ENCODE peak calls at places on chromosomes 16 and 17, in four cellular contexts. One of them, this sample, is unnamed. For H3K4me1, the result is how much of the 10 kb centered on the place peaks cover.

GRCh38 chr17:18951941-18952842 is at the start of gene SLC5A10:
- DNase-seq in thoracic aorta: no peak
- DNase-seq in tibial artery: no peak
- DNase-seq in lower lobe of right lung: no peak
- DNase-seq in this sample: no peak

GRCh38 chr16:47392114-47392513 is 68.7 kb downstream of the ITFG1 start:
- DNase-seq in lower lobe of right lung: no peak
- DNase-seq in thoracic aorta: no peak
- DNase-seq in tibial artery: no peak
- DNase-seq in this sample: no peak

GRCh38 chr16:79597775-79598174 is 2.8 kb downstream of the MAF start:
- DNase-seq in lower lobe of right lung: no peak
- DNase-seq in tibial artery: no peak
- DNase-seq in thoracic aorta: no peak
- DNase-seq in this sample: no peak

GRCh38 chr17:76506408-76507328 is 5.4 kb upstream of the RHBDF2 start:
- DNase-seq in lower lobe of right lung: peak
- DNase-seq in thoracic aorta: peak
- DNase-seq in tibial artery: peak
- DNase-seq in this sample: peak

GRCh38 chr17:72107100-72107499 is 13.7 kb upstream of the SOX9 start:
- DNase-seq in thoracic aorta: no peak
- DNase-seq in lower lobe of right lung: no peak
- DNase-seq in tibial artery: no peak
- DNase-seq in this sample: no peak

GRCh38 chr16:50668368-50669008 is 12.6 kb downstream of the SNX20 start:
- DNase-seq in lower lobe of right lung: peak
- DNase-seq in tibial artery: no peak
- DNase-seq in thoracic aorta: no peak
- DNase-seq in this sample: no peak

GRCh38 chr16:16172991-16173390 is 50.3 kb downstream of the ABCC6 start:
- DNase-seq in thoracic aorta: no peak
- DNase-seq in lower lobe of right lung: no peak
- DNase-seq in tibial artery: no peak
- DNase-seq in this sample: no peak

GRCh38 chr17:77400445-77400870 is 259.7 kb downstream of the SEC14L1 start:
- DNase-seq in tibial artery: peak
- DNase-seq in lower lobe of right lung: peak
- DNase-seq in thoracic aorta: no peak
- DNase-seq in this sample: no peak

GRCh38 chr16:49489686-49490320 is 116.2 kb downstream of the C16orf78 start:
- DNase-seq in lower lobe of right lung: peak
- DNase-seq in tibial artery: peak
- DNase-seq in thoracic aorta: no peak
- DNase-seq in this sample: no peak

GRCh38 chr16:55499951-55500350 is 8.9 kb upstream of the LPCAT2 start:
- DNase-seq in thoracic aorta: no peak
- DNase-seq in tibial artery: no peak
- DNase-seq in lower lobe of right lung: no peak
- DNase-seq in this sample: no peak

GRCh38 chr16:22945361-22945760 is 131.4 kb downstream of the HS3ST2 start:
- DNase-seq in lower lobe of right lung: no peak
- DNase-seq in tibial artery: no peak
- DNase-seq in thoracic aorta: no peak
- DNase-seq in this sample: no peak

GRCh38 chr17:7478276-7479138 is 924 bp downstream of the ZBTB4 start:
- DNase-seq in lower lobe of right lung: peak
- DNase-seq in thoracic aorta: no peak
- DNase-seq in tibial artery: peak
- DNase-seq in this sample: peak

GRCh38 chr16:234468-235305 is at the start of gene FAM234A:
- DNase-seq in lower lobe of right lung: peak
- DNase-seq in tibial artery: peak
- DNase-seq in thoracic aorta: peak
- DNase-seq in this sample: peak

GRCh38 chr16:77759821-77760220 is 28.5 kb upstream of the VAT1L start:
- DNase-seq in lower lobe of right lung: no peak
- DNase-seq in tibial artery: no peak
- DNase-seq in thoracic aorta: no peak
- DNase-seq in this sample: no peak

GRCh38 chr16:66569131-66569530 is 2.9 kb downstream of the CMTM1 start:
- DNase-seq in lower lobe of right lung: no peak
- DNase-seq in thoracic aorta: no peak
- DNase-seq in tibial artery: no peak
- DNase-seq in this sample: no peak

GRCh38 chr17:51389875-51390274 is 129.5 kb downstream of the UTP18 start:
- DNase-seq in thoracic aorta: no peak
- DNase-seq in tibial artery: no peak
- DNase-seq in lower lobe of right lung: no peak
- DNase-seq in this sample: no peak

GRCh38 chr16:27067138-27067537 is 411 bp downstream of the C16orf82 start:
- DNase-seq in thoracic aorta: no peak
- DNase-seq in lower lobe of right lung: no peak
- DNase-seq in tibial artery: no peak
- DNase-seq in this sample: no peak

GRCh38 chr17:58088624-58089023 is 5.4 kb downstream of the DYNLL2 start:
- DNase-seq in lower lobe of right lung: no peak
- DNase-seq in tibial artery: no peak
- DNase-seq in thoracic aorta: no peak
- DNase-seq in this sample: no peak

GRCh38 chr16:52649870-52650269 is 102.9 kb upstream of the TOX3 start:
- DNase-seq in thoracic aorta: no peak
- DNase-seq in tibial artery: no peak
- DNase-seq in lower lobe of right lung: no peak
- DNase-seq in this sample: no peak

GRCh38 chr17:58335061-58335731 is 6.6 kb upstream of the TSPOAP1 start:
- DNase-seq in lower lobe of right lung: peak
- DNase-seq in thoracic aorta: no peak
- DNase-seq in tibial artery: no peak
- DNase-seq in this sample: no peak

GRCh38 chr16:55824473-55824872 is 8.4 kb downstream of the CES1 start:
- DNase-seq in thoracic aorta: no peak
- DNase-seq in tibial artery: no peak
- DNase-seq in lower lobe of right lung: no peak
- DNase-seq in this sample: no peak

GRCh38 chr16:10009691-10010090 is 172.5 kb downstream of the GRIN2A start:
- DNase-seq in lower lobe of right lung: no peak
- DNase-seq in thoracic aorta: no peak
- DNase-seq in tibial artery: no peak
- DNase-seq in this sample: no peak

DNA sequence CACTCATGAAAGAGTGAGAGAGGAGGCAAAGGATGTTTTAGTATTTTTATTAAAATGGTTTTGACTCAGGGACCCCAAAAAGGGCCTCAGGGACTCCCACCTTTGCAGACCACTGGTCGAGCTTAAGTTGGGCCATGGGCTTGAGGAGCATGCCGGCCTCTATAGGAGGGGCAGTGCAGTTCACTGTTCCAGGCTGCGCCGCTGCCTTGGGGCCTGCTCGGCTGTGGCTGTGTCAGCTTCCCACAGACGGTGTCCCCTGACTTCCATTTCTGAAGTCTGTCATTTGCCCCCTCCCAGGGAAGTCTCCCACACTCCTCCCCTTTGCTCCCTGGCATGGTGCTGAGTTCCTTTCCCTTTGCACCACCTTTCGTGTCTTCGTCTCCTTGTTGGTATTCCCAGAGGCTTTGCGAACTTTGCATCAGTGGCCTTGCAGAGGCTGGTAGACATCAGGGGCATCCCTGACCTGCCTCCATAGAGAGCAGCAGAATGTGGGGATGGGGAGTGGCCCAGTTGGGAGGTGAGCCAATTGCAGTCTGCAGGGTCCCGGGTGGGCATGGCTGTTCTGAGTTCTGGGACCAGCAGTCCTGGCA is 17.1 kb downstream of the MPRIP start:
- DNase-seq in lower lobe of right lung: no peak
- DNase-seq in tibial artery: peak
- DNase-seq in thoracic aorta: no peak
- DNase-seq in this sample: no peak
- H3K4me1 ChIP-seq in lower lobe of right lung: half or more
- H3K4me1 ChIP-seq in tibial artery: under half
- H3K4me1 ChIP-seq in thoracic aorta: half or more
- H3K4me1 ChIP-seq in this sample: under half

GRCh38 chr16:75309156-75309555 is 57.7 kb upstream of the BCAR1 start:
- DNase-seq in lower lobe of right lung: no peak
- DNase-seq in thoracic aorta: no peak
- DNase-seq in tibial artery: no peak
- DNase-seq in this sample: no peak
- TF ChIP-seq CTCF in lower lobe of right lung: no peak
- TF ChIP-seq CTCF in thoracic aorta: no peak
- TF ChIP-seq CTCF in tibial artery: no peak
- TF ChIP-seq CTCF in this sample: no peak

GRCh38 chr17:38904892-38905291 is 20.5 kb upstream of the LASP1NB start:
- DNase-seq in lower lobe of right lung: no peak
- DNase-seq in tibial artery: no peak
- DNase-seq in thoracic aorta: no peak
- DNase-seq in this sample: no peak

GRCh38 chr17:38905375-38905774 is 20.0 kb upstream of the LASP1NB start:
- DNase-seq in thoracic aorta: no peak
- DNase-seq in lower lobe of right lung: no peak
- DNase-seq in tibial artery: no peak
- DNase-seq in this sample: peak

GRCh38 chr17:38898812-38899348 is 26.5 kb upstream of the LASP1NB start:
- DNase-seq in tibial artery: no peak
- DNase-seq in thoracic aorta: no peak
- DNase-seq in lower lobe of right lung: peak
- DNase-seq in this sample: peak

GRCh38 chr17:38906429-38907172 is 18.8 kb upstream of the LASP1NB start:
- DNase-seq in thoracic aorta: no peak
- DNase-seq in tibial artery: no peak
- DNase-seq in lower lobe of right lung: no peak
- DNase-seq in this sample: no peak

GRCh38 chr17:38903404-38903803 is 22.0 kb upstream of the LASP1NB start:
- DNase-seq in lower lobe of right lung: no peak
- DNase-seq in thoracic aorta: no peak
- DNase-seq in tibial artery: no peak
- DNase-seq in this sample: no peak
- H3K4me1 ChIP-seq in lower lobe of right lung: half or more
- H3K4me1 ChIP-seq in thoracic aorta: half or more
- H3K4me1 ChIP-seq in tibial artery: under half
- H3K4me1 ChIP-seq in this sample: under half

DNA sequence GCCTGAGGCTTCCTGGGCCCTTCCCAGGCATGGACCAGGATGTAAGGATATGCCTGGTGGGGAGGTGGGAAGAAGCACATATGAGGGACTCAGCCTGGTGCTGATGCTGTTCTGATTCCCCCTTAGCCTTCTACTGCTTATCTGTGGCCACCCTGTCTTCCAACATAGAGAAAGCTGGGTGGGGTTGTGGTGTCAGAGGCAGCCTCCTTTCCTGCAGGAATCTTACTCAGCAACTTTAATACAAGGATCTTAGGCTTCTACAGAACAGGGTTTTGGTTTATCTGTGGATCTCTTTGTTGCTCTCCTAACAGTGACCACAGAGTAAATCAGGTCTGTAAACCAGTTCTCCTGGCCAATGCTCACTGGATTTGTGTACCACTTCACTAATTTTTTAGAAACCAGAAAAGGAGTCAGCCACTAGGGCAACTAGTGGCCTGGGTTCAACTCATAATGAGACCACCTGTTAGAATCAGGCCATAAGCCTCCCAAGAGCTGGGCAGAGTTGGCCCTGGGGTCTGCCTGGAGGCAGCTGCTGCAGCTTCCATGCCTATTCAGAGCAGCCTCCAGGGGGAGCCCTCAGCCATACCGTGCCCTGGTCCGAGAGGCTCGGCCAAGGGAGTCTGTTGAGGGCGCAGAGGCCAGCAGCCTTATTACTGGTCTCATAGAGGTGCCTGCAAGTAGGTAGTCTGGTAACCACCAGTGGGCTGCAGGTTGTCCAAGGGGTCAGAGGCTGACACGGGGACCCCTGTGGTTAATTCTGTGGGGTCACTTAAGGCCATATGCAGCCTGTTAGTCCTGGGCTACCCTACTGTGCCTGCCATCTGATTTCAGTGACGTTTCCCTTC is 7.1 kb downstream of the HAS3 start:
- DNase-seq in tibial artery: peak
- DNase-seq in lower lobe of right lung: peak
- DNase-seq in thoracic aorta: no peak
- DNase-seq in this sample: peak
- TF ChIP-seq CTCF in tibial artery: peak
- TF ChIP-seq CTCF in lower lobe of right lung: peak
- TF ChIP-seq CTCF in thoracic aorta: peak
- TF ChIP-seq CTCF in this sample: peak

DNA sequence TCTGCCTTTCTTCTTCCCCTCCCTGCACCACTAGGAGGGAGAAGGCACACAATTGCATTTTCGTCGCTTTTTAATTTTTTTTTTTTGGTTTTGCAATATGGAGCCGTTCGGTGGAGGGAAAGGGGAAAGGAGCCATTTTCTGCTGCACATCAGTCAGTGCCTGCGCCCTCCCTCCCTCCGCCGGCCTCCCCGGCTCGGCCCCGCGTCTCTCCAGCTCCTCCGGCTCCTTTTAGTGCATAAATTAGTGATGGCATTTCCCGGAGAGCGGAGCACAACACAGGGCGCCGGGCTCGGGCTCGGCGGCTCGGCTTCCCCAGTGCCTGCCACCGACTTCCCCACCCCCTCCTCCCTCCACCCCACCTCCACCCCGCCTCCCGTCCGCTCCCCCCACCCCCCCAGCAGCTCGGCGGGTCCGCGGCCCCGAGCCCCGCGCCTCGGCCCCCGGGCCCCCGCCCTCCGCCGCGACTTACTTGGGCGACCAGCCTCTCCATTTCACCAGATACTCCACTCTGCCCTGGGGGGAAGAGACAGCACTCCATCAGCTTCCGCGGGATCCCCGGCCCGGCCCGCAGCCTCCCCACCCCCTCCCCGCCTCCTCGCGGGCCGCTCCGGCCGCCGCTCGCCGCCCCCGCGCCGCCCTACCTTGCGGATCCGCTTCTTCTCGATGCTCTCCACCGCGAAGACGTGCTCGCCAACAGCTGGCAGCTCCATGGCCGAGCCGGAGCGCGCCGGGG is 532 bp downstream of the CBX4 start:
- DNase-seq in thoracic aorta: no peak
- DNase-seq in tibial artery: peak
- DNase-seq in lower lobe of right lung: peak
- DNase-seq in this sample: peak
- H3K4me1 ChIP-seq in thoracic aorta: half or more
- H3K4me1 ChIP-seq in tibial artery: under half
- H3K4me1 ChIP-seq in lower lobe of right lung: half or more
- H3K4me1 ChIP-seq in this sample: half or more

GRCh38 chr17:1226308-1226707 is 43.9 kb upstream of the BHLHA9 start:
- DNase-seq in tibial artery: no peak
- DNase-seq in thoracic aorta: no peak
- DNase-seq in lower lobe of right lung: no peak
- DNase-seq in this sample: no peak
- TF ChIP-seq CTCF in tibial artery: no peak
- TF ChIP-seq CTCF in thoracic aorta: no peak
- TF ChIP-seq CTCF in lower lobe of right lung: no peak
- TF ChIP-seq CTCF in this sample: no peak

GRCh38 chr17:81870978-81871386 is at the start of gene ARHGDIA:
- DNase-seq in lower lobe of right lung: no peak
- DNase-seq in thoracic aorta: no peak
- DNase-seq in tibial artery: no peak
- DNase-seq in this sample: no peak
- H3K4me1 ChIP-seq in lower lobe of right lung: half or more
- H3K4me1 ChIP-seq in thoracic aorta: under half
- H3K4me1 ChIP-seq in tibial artery: under half
- H3K4me1 ChIP-seq in this sample: half or more